ENCODE peak calls at places on chromosomes 3 and 15, in nine cellular contexts. C is Peyer's patch; P is mucosa of descending colon; U is upper lobe of right lung; D is GM12865; A is AG09309; R is transverse colon; L is CD8-positive, alpha-beta memory T cell; Q is mammary epithelial cell. M is an unnamed sample.

GRCh38 chr3:111810909-111811308 is 48.2 kb upstream of the PHLDB2 start:
- DNase-seq in C (no peak), P (no peak), U (no peak), D (no peak), A (peak), R (no peak), L (no peak), Q (peak), M (peak)

GRCh38 chr3:138349926-138350665 is 1.7 kb downstream of the MRAS start:
- DNase-seq in C (no peak), P (no peak), U (peak), D (no peak), A (no peak), R (no peak), L (no peak), Q (no peak), M (no peak)

GRCh38 chr3:28286595-28286994 is 45.2 kb downstream of the CMC1 start:
- DNase-seq in C (no peak), P (peak), U (no peak), D (peak), A (peak), R (no peak), L (peak), Q (peak), M (peak)

GRCh38 chr3:71428841-71429609 is 154.5 kb downstream of the FOXP1 start:
- DNase-seq in C (no peak), P (peak), U (no peak), D (no peak), A (no peak), R (peak), L (peak), Q (peak), M (no peak)

GRCh38 chr3:15646924-15647511 is 45.5 kb downstream of the BTD start:
- DNase-seq in C (no peak), P (no peak), U (no peak), D (peak), A (peak), R (no peak), L (no peak), Q (peak), M (peak)

GRCh38 chr3:194447161-194447560 is 39.6 kb downstream of the ATP13A3 start:
- DNase-seq in C (no peak), P (peak), U (no peak), D (no peak), A (no peak), R (no peak), L (no peak), Q (no peak), M (no peak)

GRCh38 chr3:58184982-58185360 is 25.8 kb downstream of the DNASE1L3 start:
- DNase-seq in C (no peak), P (no peak), U (no peak), D (no peak), A (no peak), R (no peak), L (no peak), Q (no peak), M (no peak)

GRCh38 chr3:23232879-23233278 is 29.8 kb downstream of the UBE2E2 start:
- DNase-seq in C (no peak), P (no peak), U (no peak), D (no peak), A (no peak), R (no peak), L (no peak), Q (no peak), M (no peak)

GRCh38 chr3:5231536-5231935 is 44.0 kb downstream of the EDEM1 start:
- DNase-seq in C (no peak), P (no peak), U (no peak), D (peak), A (no peak), R (no peak), L (no peak), Q (no peak), M (no peak)
- H3K4me3 ChIP-seq in C (no peak), P (no peak), U (no peak), D (no peak), A (no peak), R (no peak), L (no peak), Q (no peak), M (no peak)

GRCh38 chr3:42701371-42702065 is 1.1 kb downstream of the HHATL start:
- DNase-seq in C (peak), P (peak), U (peak), D (peak), A (no peak), R (peak), L (peak), Q (no peak), M (no peak)
- H3K4me3 ChIP-seq in C (no peak), P (no peak), U (no peak), D (no peak), A (no peak), R (no peak), L (no peak), Q (no peak), M (no peak)

DNA sequence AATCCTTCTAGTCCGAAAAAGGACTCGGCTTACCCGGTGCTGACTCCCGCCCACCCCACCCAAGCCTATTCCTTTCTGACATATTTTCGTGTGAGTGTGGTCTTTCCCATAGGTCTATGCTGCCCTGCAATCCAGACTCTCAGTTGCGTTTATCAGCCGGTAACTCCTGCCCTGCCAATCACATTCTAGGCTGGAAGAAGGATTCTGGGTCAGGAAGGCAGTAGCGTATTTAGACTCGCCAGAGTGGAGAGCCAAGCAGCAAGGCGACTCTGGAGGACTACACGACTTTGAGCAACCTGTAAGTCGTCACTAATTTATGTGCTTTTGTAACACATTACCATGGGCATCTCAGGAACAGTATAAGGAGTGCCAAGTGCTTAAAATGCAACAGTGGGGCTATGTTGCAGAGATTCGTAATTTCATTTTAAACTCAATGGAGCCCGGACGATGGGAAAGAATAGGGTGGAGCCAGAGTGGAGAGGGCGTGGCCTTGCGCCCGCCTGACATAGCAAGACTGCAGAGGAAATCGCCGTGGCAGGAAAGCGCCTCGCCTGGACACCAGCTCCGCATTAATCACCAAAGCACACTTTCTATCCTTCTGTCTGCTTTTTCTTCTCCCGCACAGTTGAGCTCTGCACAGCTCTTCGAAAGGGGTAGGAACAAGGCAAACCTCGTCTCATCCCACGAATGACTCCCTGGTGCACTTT is 1044.2 kb downstream of the AGBL1 start:
- DNase-seq in C (no peak), P (no peak), U (no peak), D (no peak), A (no peak), R (no peak), L (no peak), Q (no peak), M (no peak)
- H3K4me3 ChIP-seq in C (no peak), P (no peak), U (no peak), D (no peak), A (no peak), R (no peak), L (no peak), Q (no peak), M (no peak)

GRCh38 chr3:4686619-4687018 is 193.5 kb downstream of the ITPR1 start:
- DNase-seq in C (no peak), P (no peak), U (no peak), D (no peak), A (no peak), R (no peak), L (no peak), Q (no peak), M (no peak)
- H3K4me3 ChIP-seq in C (no peak), P (no peak), U (no peak), D (no peak), A (no peak), R (no peak), L (no peak), Q (no peak), M (no peak)

DNA sequence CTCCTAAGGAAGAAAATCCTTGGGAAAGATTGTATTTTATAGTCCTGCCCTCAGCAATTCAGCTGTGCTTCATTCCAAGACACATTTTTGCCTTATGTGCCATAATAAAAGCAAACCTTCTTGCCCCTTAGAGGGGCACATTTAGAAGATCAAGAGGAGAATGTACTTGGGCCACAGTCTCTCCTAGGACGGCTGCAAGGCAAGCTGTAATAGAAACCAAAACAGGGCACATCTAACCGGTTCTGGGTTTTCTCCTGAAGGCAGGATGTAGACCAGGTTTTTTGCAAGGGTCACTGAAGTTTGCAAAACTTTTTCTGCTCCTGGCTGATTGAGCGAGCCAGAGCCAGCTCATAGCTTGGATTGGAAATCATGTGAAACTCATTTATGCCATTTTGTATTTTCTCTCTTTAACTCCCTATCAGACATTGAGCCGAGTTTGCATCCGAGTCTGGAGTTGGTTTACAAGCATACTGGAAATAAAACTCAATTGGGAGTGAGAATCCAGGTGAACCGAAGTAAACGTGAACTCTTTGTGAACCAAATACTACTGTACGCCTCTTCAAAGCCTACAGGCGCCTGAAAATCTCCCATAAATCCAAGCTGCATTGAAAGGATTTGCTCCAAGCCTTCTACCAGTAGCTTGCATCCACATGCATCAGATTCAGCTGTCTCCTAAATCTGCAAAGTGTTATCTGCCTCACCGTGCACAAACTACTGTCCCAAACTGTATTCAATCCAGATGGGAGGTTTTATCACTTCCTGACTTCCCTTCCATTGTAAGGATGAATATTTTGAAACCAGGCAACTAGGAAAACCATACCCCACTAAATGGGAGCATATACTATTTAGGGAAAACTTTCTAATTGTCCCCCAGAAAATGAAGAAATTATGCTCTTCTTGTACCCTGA is 60.9 kb upstream of the TSC22D2 start:
- DNase-seq in C (no peak), P (no peak), U (no peak), D (no peak), A (no peak), R (no peak), L (no peak), Q (peak), M (no peak)
- H3K4me3 ChIP-seq in C (no peak), P (no peak), U (no peak), D (no peak), A (no peak), R (no peak), L (no peak), Q (no peak), M (peak)

GRCh38 chr15:82570721-82571519 is 30.7 kb upstream of the RPS17 start:
- DNase-seq in C (no peak), P (no peak), U (no peak), D (no peak), A (no peak), R (no peak), L (no peak), Q (no peak), M (no peak)

GRCh38 chr15:82572986-82573385 is 32.7 kb upstream of the RPS17 start:
- DNase-seq in C (no peak), P (no peak), U (no peak), D (no peak), A (no peak), R (no peak), L (no peak), Q (no peak), M (no peak)

GRCh38 chr15:82571722-82572222 is 31.5 kb upstream of the RPS17 start:
- DNase-seq in C (no peak), P (peak), U (peak), D (no peak), A (peak), R (peak), L (no peak), Q (peak), M (peak)

GRCh38 chr15:82572311-82572710 is 32.1 kb upstream of the RPS17 start:
- DNase-seq in C (no peak), P (no peak), U (no peak), D (no peak), A (no peak), R (no peak), L (no peak), Q (no peak), M (no peak)

DNA sequence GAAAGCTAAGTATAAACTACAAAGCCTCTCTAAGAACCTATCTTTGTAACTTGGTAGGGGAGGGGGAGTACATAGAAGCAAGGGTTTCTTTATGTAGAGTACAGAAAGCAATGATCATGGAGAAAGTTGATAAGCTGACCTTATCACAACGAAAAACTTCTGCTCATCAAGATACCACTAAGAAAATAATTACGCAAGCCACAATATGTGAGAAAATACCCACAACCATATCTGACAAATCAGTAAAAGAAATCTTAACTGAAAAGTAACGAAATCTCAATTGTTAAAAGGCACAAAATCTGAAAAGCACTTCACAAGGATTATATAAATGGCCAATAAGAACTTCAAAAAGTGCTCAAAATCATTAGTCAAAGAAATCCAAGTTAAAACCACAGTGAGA is 35.1 kb upstream of the RPS17 start:
- DNase-seq in C (no peak), P (no peak), U (no peak), D (no peak), A (no peak), R (no peak), L (no peak), Q (no peak), M (no peak)
- H3K4me3 ChIP-seq in C (no peak), P (no peak), U (no peak), D (no peak), A (no peak), R (no peak), L (no peak), Q (no peak), M (no peak)

GRCh38 chr15:77819271-77819806 is 186.6 kb upstream of the LINGO1 start:
- DNase-seq in C (no peak), P (no peak), U (no peak), D (no peak), A (no peak), R (no peak), L (no peak), Q (peak), M (no peak)
- H3K4me3 ChIP-seq in C (peak), P (no peak), U (no peak), D (no peak), A (no peak), R (peak), L (no peak), Q (peak), M (peak)

GRCh38 chr3:122826315-122826714 is 31.4 kb downstream of the SLC49A4 start:
- DNase-seq in C (no peak), P (no peak), U (no peak), D (no peak), A (no peak), R (no peak), L (no peak), Q (no peak), M (no peak)
- H3K4me3 ChIP-seq in C (no peak), P (no peak), U (no peak), D (no peak), A (no peak), R (no peak), L (no peak), Q (no peak), M (no peak)

DNA sequence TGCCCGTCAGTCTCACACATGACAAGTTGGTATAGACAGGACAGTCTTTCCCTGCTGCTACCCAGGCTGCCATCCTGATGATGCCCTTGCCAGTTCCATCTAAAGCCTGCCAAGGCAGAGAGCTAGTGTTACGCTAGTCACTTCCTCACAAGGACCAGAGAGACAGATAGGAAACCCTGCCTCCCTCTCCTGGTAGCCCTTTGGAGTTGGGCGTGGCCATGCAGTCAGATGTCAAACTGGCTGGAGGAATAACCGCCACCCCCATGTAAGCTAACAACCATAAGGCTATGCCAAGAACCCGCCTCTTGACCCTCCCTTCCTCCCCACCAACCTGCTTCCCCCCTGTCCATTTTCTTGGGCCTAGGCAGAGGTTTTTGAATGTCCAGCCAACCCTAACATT is 2.8 kb downstream of the TMEM115 start:
- DNase-seq in C (peak), P (peak), U (no peak), D (no peak), A (no peak), R (peak), L (no peak), Q (no peak), M (no peak)
- H3K4me3 ChIP-seq in C (peak), P (no peak), U (peak), D (no peak), A (peak), R (peak), L (no peak), Q (peak), M (peak)

DNA sequence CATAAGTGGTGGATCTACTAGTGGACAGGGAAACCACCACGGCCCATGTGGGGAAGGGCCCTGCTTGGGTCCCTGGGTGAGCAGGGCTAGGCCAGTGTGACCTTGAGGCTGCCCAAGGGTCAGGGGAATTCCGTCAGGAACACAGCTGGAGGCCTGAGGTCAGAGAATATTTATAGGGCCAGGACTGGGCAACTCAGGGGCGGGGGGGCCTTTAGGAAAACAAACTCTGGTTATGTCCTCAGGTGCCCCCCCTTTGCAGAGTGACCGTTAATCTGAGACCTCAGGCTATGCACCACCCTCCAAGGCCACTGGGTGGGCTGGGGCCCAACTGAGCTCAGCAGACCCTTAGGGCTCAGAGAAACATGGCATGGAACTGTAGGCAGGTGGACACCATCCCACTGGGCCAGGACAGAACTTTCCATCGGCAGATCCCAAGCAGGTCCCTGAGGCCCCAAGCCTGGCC is 2.5 kb downstream of the TWF2 start:
- DNase-seq in C (peak), P (no peak), U (peak), D (no peak), A (no peak), R (no peak), L (no peak), Q (no peak), M (no peak)
- H3K4me3 ChIP-seq in C (no peak), P (no peak), U (no peak), D (no peak), A (no peak), R (no peak), L (no peak), Q (no peak), M (peak)